ENCODE peak calls at places on chromosome 1, in ten cellular contexts. C is ascending aorta; Z is AG09309; A is CD8-positive, alpha-beta memory T cell; R is HAP-1; X is dorsolateral prefrontal cortex; K is left ventricle myocardium inferior; B is cardiac muscle cell; Y is right cardiac atrium; M is lower leg skin. L is an unnamed sample.

GRCh38 chr1:90987860-90988259 is 34.0 kb downstream of the ZNF644 start:
- DNase-seq in C (no peak), Z (no peak), A (no peak), R (no peak), X (no peak), K (no peak), B (no peak), Y (no peak), M (no peak), L (no peak)

GRCh38 chr1:109398343-109399225 is 866 bp upstream of the SORT1 start:
- DNase-seq in C (no peak), Z (no peak), A (no peak), R (no peak), X (no peak), K (no peak), B (no peak), Y (no peak), M (no peak), L (peak; percentile 17)

GRCh38 chr1:65820983-65821382 is 28.3 kb downstream of the PDE4B start:
- DNase-seq in C (no peak), Z (peak; percentile 98), A (no peak), R (no peak), X (no peak), K (no peak), B (no peak), Y (no peak), M (no peak), L (no peak)

GRCh38 chr1:18693256-18694098 is 62.8 kb downstream of the PAX7 start:
- DNase-seq in C (no peak), Z (no peak), A (no peak), R (peak; percentile 17), X (no peak), K (no peak), B (peak; percentile 50), Y (no peak), M (no peak), L (no peak)

GRCh38 chr1:96259399-96259798 is 462.2 kb upstream of the PTBP2 start:
- DNase-seq in C (no peak), Z (no peak), A (no peak), R (peak; percentile 12), X (no peak), K (no peak), B (peak; percentile 19), Y (no peak), M (no peak), L (no peak)

GRCh38 chr1:230011333-230012092 is 55.5 kb upstream of the GALNT2 start:
- DNase-seq in C (no peak), Z (no peak), A (no peak), R (no peak), X (no peak), K (no peak), B (no peak), Y (no peak), M (no peak), L (peak; percentile 20)

GRCh38 chr1:248136811-248137210 is 8.1 kb upstream of the OR2M5 start:
- DNase-seq in C (no peak), Z (no peak), A (no peak), R (no peak), X (no peak), K (no peak), B (no peak), Y (peak; percentile 28), M (no peak), L (no peak)

GRCh38 chr1:157652859-157653493 is 47.6 kb downstream of the FCRL3 start:
- DNase-seq in C (no peak), Z (no peak), A (no peak), R (no peak), X (no peak), K (no peak), B (no peak), Y (no peak), M (no peak), L (peak; percentile 86)

GRCh38 chr1:243921113-243921512 is 71.1 kb upstream of the AKT3 start:
- DNase-seq in C (no peak), Z (no peak), A (no peak), R (no peak), X (no peak), K (no peak), B (no peak), Y (no peak), M (no peak), L (no peak)

GRCh38 chr1:243916160-243916559 is 66.1 kb upstream of the AKT3 start:
- DNase-seq in C (no peak), Z (no peak), A (no peak), R (no peak), X (no peak), K (no peak), B (no peak), Y (no peak), M (no peak), L (no peak)

GRCh38 chr1:243912347-243912746 is 62.3 kb upstream of the AKT3 start:
- DNase-seq in C (no peak), Z (no peak), A (no peak), R (no peak), X (no peak), K (no peak), B (no peak), Y (no peak), M (no peak), L (no peak)

GRCh38 chr1:243917863-243918565 is 68.0 kb upstream of the AKT3 start:
- DNase-seq in C (no peak), Z (no peak), A (no peak), R (no peak), X (no peak), K (peak; percentile 15), B (no peak), Y (peak; percentile 30), M (no peak), L (no peak)

DNA sequence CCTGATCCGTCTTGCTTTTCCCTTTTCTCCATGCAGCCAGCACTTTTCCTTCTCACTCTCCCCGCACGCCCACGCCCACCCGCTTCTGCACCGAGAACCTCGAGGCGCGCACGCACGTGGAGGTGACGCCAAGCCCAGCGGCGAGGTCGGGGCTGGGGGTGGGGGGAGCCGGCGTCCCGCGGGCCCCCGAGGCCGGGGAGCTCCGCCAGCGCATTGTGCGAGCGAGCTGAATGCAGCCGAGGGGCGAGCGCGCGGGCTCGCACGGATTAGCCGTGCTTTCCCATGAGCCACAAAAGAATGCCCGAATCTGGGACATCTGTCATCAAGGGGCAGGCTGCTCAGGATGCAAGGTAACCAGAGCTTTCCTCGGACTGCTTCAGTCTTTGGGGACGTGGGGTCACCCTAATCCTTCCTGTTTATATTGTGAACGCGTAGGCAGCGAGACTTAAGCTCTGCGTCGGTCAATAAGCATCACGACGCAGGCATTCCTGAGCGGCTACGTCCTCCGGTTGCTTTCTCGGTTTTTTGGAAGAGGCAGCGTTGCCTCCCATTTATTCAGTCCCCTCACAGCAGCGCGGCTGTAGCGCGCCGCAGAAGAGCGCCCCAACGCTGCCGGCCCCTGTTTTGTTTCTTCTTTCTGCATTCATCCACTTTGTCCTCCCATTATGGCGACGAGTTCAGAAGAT is 67.3 kb upstream of the AKT3 start:
- DNase-seq in C (no peak), Z (peak; percentile 24), A (peak; percentile 2), R (no peak), X (peak; percentile 51), K (peak; percentile 21), B (peak; percentile 39), Y (peak; percentile 59), M (no peak), L (no peak)
- H3K4me3 ChIP-seq in C (peak overlapping the region; percentile 52), Z (peak overlapping the region; percentile 50), A (peak overlapping the region; percentile 45), R (no peak overlapping the region), X (peak overlapping the region; percentile 69), K (peak overlapping the region; percentile 66), B (peak overlapping the region; percentile 27), Y (peak overlapping the region; percentile 64), M (peak overlapping the region; percentile 7), L (no peak overlapping the region)

GRCh38 chr1:64043976-64044375 is 159.4 kb upstream of the UBE2U start:
- DNase-seq in C (peak; percentile 15), Z (peak; percentile 68), A (no peak), R (no peak), X (no peak), K (no peak), B (no peak), Y (no peak), M (no peak), L (no peak)
- H3K4me3 ChIP-seq in C (no peak overlapping the region), Z (no peak overlapping the region), A (no peak overlapping the region), R (no peak overlapping the region), X (no peak overlapping the region), K (no peak overlapping the region), B (no peak overlapping the region), Y (no peak overlapping the region), M (no peak overlapping the region), L (no peak overlapping the region)

GRCh38 chr1:48093696-48094518 is 96.7 kb upstream of the TRABD2B start:
- DNase-seq in C (no peak), Z (no peak), A (peak; percentile 44), R (peak; percentile 79), X (no peak), K (peak; percentile 39), B (peak; percentile 75), Y (peak; percentile 70), M (peak; percentile 84), L (peak; percentile 56)
- H3K4me3 ChIP-seq in C (no peak overlapping the region), Z (no peak overlapping the region), A (peak overlapping the region; percentile 13), R (no peak overlapping the region), X (no peak overlapping the region), K (no peak overlapping the region), B (no peak overlapping the region), Y (no peak overlapping the region), M (no peak overlapping the region), L (no peak overlapping the region)

DNA sequence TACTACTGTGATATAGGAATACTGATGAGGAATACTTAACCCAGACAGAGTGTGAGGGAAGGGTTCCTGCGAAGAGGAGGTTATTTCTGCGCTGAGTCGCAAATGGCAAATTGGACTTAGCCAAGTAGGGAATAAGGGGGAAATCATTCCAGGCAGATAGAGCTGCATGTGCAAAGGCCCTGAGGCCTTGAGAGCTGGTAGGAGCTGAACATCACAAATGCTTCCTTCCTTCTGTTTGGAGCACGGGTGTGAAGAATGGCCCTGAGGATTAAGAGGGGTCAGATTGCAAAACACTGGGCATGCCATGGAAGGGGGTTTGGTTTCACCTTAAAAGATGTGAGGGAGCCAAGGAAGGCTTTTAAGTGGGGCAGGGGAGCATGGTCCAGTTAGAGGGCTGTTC is 12.4 kb downstream of the IER5 start:
- DNase-seq in C (no peak), Z (no peak), A (no peak), R (no peak), X (no peak), K (no peak), B (no peak), Y (no peak), M (no peak), L (no peak)
- H3K4me3 ChIP-seq in C (no peak overlapping the region), Z (no peak overlapping the region), A (no peak overlapping the region), R (no peak overlapping the region), X (no peak overlapping the region), K (no peak overlapping the region), B (no peak overlapping the region), Y (no peak overlapping the region), M (no peak overlapping the region), L (no peak overlapping the region)

L was measured in Jurkat, Clone E6-1.